ENCODE peak calls at places on chromosome 17, in eight cellular contexts. B, V, F, A, Z, R, G and J are unnamed samples.

GRCh38 chr17:4678448-4679026 is 25.4 kb downstream of the PELP1 start:
- DNase-seq in B (no peak), V (no peak), F (peak), A (no peak), Z (no peak), R (no peak), G (peak), J (no peak)

GRCh38 chr17:49106366-49107210 is 26.0 kb upstream of the B4GALNT2 start:
- DNase-seq in B (no peak), V (no peak), F (peak), A (no peak), Z (no peak), R (peak), G (peak), J (no peak)

GRCh38 chr17:6924121-6924676 is 71.7 kb upstream of the ALOX12 start:
- DNase-seq in B (no peak), V (no peak), F (no peak), A (no peak), Z (no peak), R (no peak), G (peak), J (no peak)

GRCh38 chr17:76840443-76840767 is 27.8 kb upstream of the MGAT5B start:
- DNase-seq in B (no peak), V (no peak), F (no peak), A (no peak), Z (no peak), R (no peak), G (no peak), J (no peak)

GRCh38 chr17:60079401-60079861 is 710 bp upstream of the HEATR6 start:
- DNase-seq in B (peak), V (no peak), F (peak), A (no peak), Z (no peak), R (no peak), G (peak), J (no peak)

GRCh38 chr17:42026821-42027539 is 7.1 kb downstream of the NKIRAS2 start:
- DNase-seq in B (no peak), V (no peak), F (no peak), A (no peak), Z (no peak), R (no peak), G (no peak), J (no peak)

GRCh38 chr17:49741009-49741691 is 22.8 kb downstream of the FAM117A start:
- DNase-seq in B (no peak), V (no peak), F (peak), A (no peak), Z (peak), R (no peak), G (peak), J (no peak)

GRCh38 chr17:33262724-33263123 is 30.4 kb downstream of the ASIC2 start:
- DNase-seq in B (no peak), V (no peak), F (no peak), A (no peak), Z (no peak), R (no peak), G (peak), J (no peak)

GRCh38 chr17:75010683-75011406 is 1.6 kb upstream of the MRPL58 start:
- DNase-seq in B (peak), V (peak), F (peak), A (no peak), Z (no peak), R (no peak), G (peak), J (no peak)

GRCh38 chr17:622356-622755 is 92.3 kb downstream of the VPS53 start:
- DNase-seq in B (no peak), V (no peak), F (peak), A (no peak), Z (no peak), R (no peak), G (peak), J (no peak)

GRCh38 chr17:31379796-31380195 is 11.7 kb upstream of the RAB11FIP4 start:
- DNase-seq in B (no peak), V (no peak), F (no peak), A (no peak), Z (no peak), R (no peak), G (no peak), J (no peak)

GRCh38 chr17:5541610-5542202 is 42.6 kb downstream of the NLRP1 start:
- DNase-seq in B (no peak), V (no peak), F (no peak), A (no peak), Z (no peak), R (no peak), G (no peak), J (no peak)

GRCh38 chr17:42553161-42553818 is 567 bp downstream of the HSD17B1 start:
- DNase-seq in B (no peak), V (no peak), F (peak), A (no peak), Z (no peak), R (no peak), G (peak), J (no peak)

GRCh38 chr17:8072727-8073461 is 14.6 kb downstream of the ALOX12B start:
- DNase-seq in B (no peak), V (no peak), F (no peak), A (no peak), Z (no peak), R (no peak), G (no peak), J (no peak)

GRCh38 chr17:82983510-82984248 is 95.7 kb upstream of the METRNL start:
- DNase-seq in B (no peak), V (no peak), F (no peak), A (no peak), Z (no peak), R (no peak), G (no peak), J (no peak)

GRCh38 chr17:56681561-56682266 is 88.2 kb downstream of the NOG start:
- DNase-seq in B (no peak), V (no peak), F (peak), A (no peak), Z (no peak), R (no peak), G (peak), J (no peak)

GRCh38 chr17:35733366-35733765 is 1.9 kb downstream of the RASL10B start:
- DNase-seq in B (no peak), V (no peak), F (no peak), A (no peak), Z (no peak), R (peak), G (no peak), J (no peak)

GRCh38 chr17:78697122-78697845 is 84.8 kb downstream of the CYTH1 start:
- DNase-seq in B (no peak), V (no peak), F (peak), A (no peak), Z (no peak), R (no peak), G (peak), J (no peak)

GRCh38 chr17:68601565-68602266 is 549 bp upstream of the FAM20A start:
- DNase-seq in B (no peak), V (no peak), F (no peak), A (no peak), Z (no peak), R (peak), G (no peak), J (no peak)

GRCh38 chr17:19718613-19719364 is 2.4 kb upstream of the SLC47A2 start:
- DNase-seq in B (peak), V (no peak), F (no peak), A (no peak), Z (no peak), R (no peak), G (no peak), J (no peak)
- TF ChIP-seq CTCF in B (peak), V (no peak), F (no peak), A (peak), Z (no peak), R (peak), G (peak), J (no peak)

DNA sequence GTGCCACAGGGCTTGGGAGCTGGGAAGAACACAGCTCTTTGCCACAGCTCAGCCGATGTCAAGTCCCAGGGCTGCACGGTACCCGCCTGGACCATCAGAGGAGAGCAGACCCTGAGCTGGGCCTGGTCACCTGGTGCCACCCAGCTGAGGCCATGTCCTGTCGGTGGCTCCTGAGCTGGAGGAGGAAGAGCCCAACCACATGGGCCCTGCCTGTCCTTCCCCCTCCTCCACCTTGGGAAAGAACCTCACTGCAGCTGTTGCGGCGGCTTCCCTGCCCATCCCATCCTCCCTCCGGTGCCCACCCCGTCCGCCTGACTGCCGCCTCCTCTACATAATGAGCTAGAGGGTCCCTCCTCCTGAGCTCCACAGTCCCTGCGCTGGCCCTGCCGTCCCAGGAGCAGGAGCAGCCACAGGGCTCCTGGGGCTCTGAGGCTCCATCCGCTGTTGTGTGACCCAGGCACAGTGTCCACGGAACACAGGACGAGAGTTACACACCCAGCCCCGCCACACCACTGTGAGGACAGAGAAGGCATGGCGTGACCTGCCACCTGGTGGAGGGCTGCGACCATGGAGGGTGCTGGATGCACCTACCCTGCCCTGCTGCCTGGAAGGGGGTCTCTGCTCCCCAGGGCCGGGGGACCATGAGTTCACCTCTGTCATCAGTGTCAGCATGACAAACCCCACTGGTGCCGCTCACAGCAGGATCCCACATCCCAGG is 21.4 kb upstream of the CHMP6 start:
- DNase-seq in B (no peak), V (no peak), F (peak), A (no peak), Z (peak), R (no peak), G (no peak), J (no peak)
- TF ChIP-seq CTCF in B (peak), V (no peak), F (peak), A (peak), Z (peak), R (peak), G (peak), J (no peak)

GRCh38 chr17:47961406-47961805 is 3.7 kb upstream of the PRR15L start:
- DNase-seq in B (no peak), V (no peak), F (no peak), A (no peak), Z (no peak), R (no peak), G (no peak), J (no peak)
- TF ChIP-seq CTCF in B (no peak), V (no peak), F (no peak), A (no peak), Z (no peak), R (no peak), G (no peak), J (no peak)

DNA sequence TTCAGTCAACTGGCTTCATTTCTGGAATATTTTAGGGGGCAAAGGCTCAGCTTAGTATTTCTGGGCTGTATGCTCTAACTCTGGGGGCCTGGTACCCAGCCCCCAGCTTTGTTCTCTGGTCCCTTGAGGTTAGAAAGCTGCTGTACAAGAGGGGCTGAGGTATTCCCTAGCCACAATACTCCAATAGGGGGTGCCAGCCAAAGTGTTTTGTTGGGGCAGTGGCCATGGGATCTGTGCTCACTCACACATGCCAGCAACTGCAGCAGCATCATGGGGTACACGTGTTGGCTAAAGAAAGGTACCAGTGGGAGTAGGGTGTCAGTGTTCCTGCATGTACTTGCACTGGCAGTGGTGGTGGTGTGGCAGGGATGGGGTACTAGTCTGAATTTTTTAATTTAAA is 257.3 kb downstream of the CA10 start:
- DNase-seq in B (no peak), V (no peak), F (no peak), A (no peak), Z (no peak), R (no peak), G (no peak), J (no peak)
- TF ChIP-seq CTCF in B (no peak), V (no peak), F (no peak), A (no peak), Z (no peak), R (no peak), G (no peak), J (no peak)

GRCh38 chr17:40553694-40554534 is 11.4 kb downstream of the CCR7 start:
- DNase-seq in B (peak), V (peak), F (peak), A (no peak), Z (peak), R (no peak), G (peak), J (peak)

GRCh38 chr17:40552806-40553693 is 12.2 kb downstream of the CCR7 start:
- DNase-seq in B (peak), V (peak), F (no peak), A (no peak), Z (peak), R (no peak), G (peak), J (peak)

GRCh38 chr17:40551091-40551873 is 14.0 kb downstream of the CCR7 start:
- DNase-seq in B (peak), V (peak), F (peak), A (no peak), Z (peak), R (peak), G (peak), J (peak)

GRCh38 chr17:40550608-40551007 is 14.7 kb downstream of the CCR7 start:
- DNase-seq in B (peak), V (peak), F (peak), A (no peak), Z (peak), R (no peak), G (peak), J (no peak)

GRCh38 chr17:40551874-40552768 is 13.2 kb downstream of the CCR7 start:
- DNase-seq in B (peak), V (peak), F (peak), A (no peak), Z (peak), R (peak), G (peak), J (peak)
- TF ChIP-seq CTCF in B (no peak), V (no peak), F (no peak), A (no peak), Z (no peak), R (peak), G (no peak), J (no peak)

DNA sequence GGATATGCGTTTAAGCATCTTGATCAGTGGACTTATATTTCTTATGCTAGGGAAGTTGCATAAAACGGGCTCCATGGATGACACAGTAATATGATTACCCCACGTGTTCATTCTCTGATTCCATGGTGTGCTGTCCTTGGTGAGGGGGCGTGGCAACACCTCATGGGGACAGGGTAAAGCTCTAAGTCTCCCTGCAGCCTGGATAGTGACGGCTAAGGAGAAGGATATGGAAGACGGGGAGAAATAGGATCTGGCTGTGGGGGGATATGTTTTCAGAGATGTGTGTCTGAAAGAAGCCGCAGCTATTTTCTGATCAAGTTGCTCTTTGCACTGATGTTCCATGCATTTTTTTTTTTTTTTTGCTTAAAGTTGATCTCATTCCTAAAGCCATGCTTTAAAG is 84.3 kb downstream of the MARCHF10 start:
- DNase-seq in B (no peak), V (no peak), F (no peak), A (no peak), Z (no peak), R (no peak), G (no peak), J (no peak)
- TF ChIP-seq CTCF in B (no peak), V (no peak), F (no peak), A (no peak), Z (no peak), R (no peak), G (no peak), J (no peak)